ENCODE peak calls at places on chromosomes 16 and 17, in ten cellular contexts. One of them, this sample, is unnamed.

GRCh38 chr17:83201206-83202001 is 122.0 kb downstream of the METRNL start:
- DNase-seq in stimulated activated CD4-positive, alpha-beta T cell treated with anti-CD3 and anti-CD28 coated beads, Interleukin-15, amount 100 ng/mL, for 24 hours: no peak
- DNase-seq in RPMI8226: no peak
- DNase-seq in occipital lobe: no peak
- DNase-seq in activated CD4-positive, CD25-positive, alpha-beta regulatory T cell treated with anti-CD3 and anti-CD28 coated beads, Interleukin-2, amount 50 U/mL, for 16 hours: no peak
- DNase-seq in C1 segment of cervical spinal cord: no peak
- DNase-seq in myocyte: no peak
- DNase-seq in GM12891: no peak
- DNase-seq in aorta: peak
- DNase-seq in heart right ventricle: no peak
- DNase-seq in this sample: peak

GRCh38 chr16:49503242-49504022 is 129.8 kb downstream of the C16orf78 start:
- DNase-seq in stimulated activated CD4-positive, alpha-beta T cell treated with anti-CD3 and anti-CD28 coated beads, Interleukin-15, amount 100 ng/mL, for 24 hours: no peak
- DNase-seq in RPMI8226: no peak
- DNase-seq in occipital lobe: no peak
- DNase-seq in activated CD4-positive, CD25-positive, alpha-beta regulatory T cell treated with anti-CD3 and anti-CD28 coated beads, Interleukin-2, amount 50 U/mL, for 16 hours: no peak
- DNase-seq in C1 segment of cervical spinal cord: no peak
- DNase-seq in myocyte: no peak
- DNase-seq in GM12891: peak
- DNase-seq in aorta: no peak
- DNase-seq in heart right ventricle: no peak
- DNase-seq in this sample: peak

GRCh38 chr17:78791840-78792709 is 10.0 kb upstream of the CYTH1 start:
- DNase-seq in stimulated activated CD4-positive, alpha-beta T cell treated with anti-CD3 and anti-CD28 coated beads, Interleukin-15, amount 100 ng/mL, for 24 hours: no peak
- DNase-seq in RPMI8226: no peak
- DNase-seq in occipital lobe: no peak
- DNase-seq in activated CD4-positive, CD25-positive, alpha-beta regulatory T cell treated with anti-CD3 and anti-CD28 coated beads, Interleukin-2, amount 50 U/mL, for 16 hours: no peak
- DNase-seq in C1 segment of cervical spinal cord: no peak
- DNase-seq in myocyte: peak
- DNase-seq in GM12891: no peak
- DNase-seq in aorta: peak
- DNase-seq in heart right ventricle: no peak
- DNase-seq in this sample: no peak

GRCh38 chr16:2471016-2471652 is at the start of gene NTN3:
- DNase-seq in stimulated activated CD4-positive, alpha-beta T cell treated with anti-CD3 and anti-CD28 coated beads, Interleukin-15, amount 100 ng/mL, for 24 hours: peak
- DNase-seq in RPMI8226: peak
- DNase-seq in occipital lobe: no peak
- DNase-seq in activated CD4-positive, CD25-positive, alpha-beta regulatory T cell treated with anti-CD3 and anti-CD28 coated beads, Interleukin-2, amount 50 U/mL, for 16 hours: no peak
- DNase-seq in C1 segment of cervical spinal cord: no peak
- DNase-seq in myocyte: no peak
- DNase-seq in GM12891: no peak
- DNase-seq in aorta: no peak
- DNase-seq in heart right ventricle: no peak
- DNase-seq in this sample: no peak

GRCh38 chr16:14344292-14344691 is 273.2 kb downstream of the MRTFB start:
- DNase-seq in stimulated activated CD4-positive, alpha-beta T cell treated with anti-CD3 and anti-CD28 coated beads, Interleukin-15, amount 100 ng/mL, for 24 hours: no peak
- DNase-seq in RPMI8226: no peak
- DNase-seq in occipital lobe: no peak
- DNase-seq in activated CD4-positive, CD25-positive, alpha-beta regulatory T cell treated with anti-CD3 and anti-CD28 coated beads, Interleukin-2, amount 50 U/mL, for 16 hours: no peak
- DNase-seq in C1 segment of cervical spinal cord: no peak
- DNase-seq in myocyte: peak
- DNase-seq in GM12891: no peak
- DNase-seq in aorta: no peak
- DNase-seq in heart right ventricle: no peak
- DNase-seq in this sample: no peak

GRCh38 chr17:17406225-17406624 is 70.6 kb upstream of the MED9 start:
- DNase-seq in stimulated activated CD4-positive, alpha-beta T cell treated with anti-CD3 and anti-CD28 coated beads, Interleukin-15, amount 100 ng/mL, for 24 hours: no peak
- DNase-seq in RPMI8226: no peak
- DNase-seq in occipital lobe: no peak
- DNase-seq in activated CD4-positive, CD25-positive, alpha-beta regulatory T cell treated with anti-CD3 and anti-CD28 coated beads, Interleukin-2, amount 50 U/mL, for 16 hours: no peak
- DNase-seq in C1 segment of cervical spinal cord: no peak
- DNase-seq in myocyte: no peak
- DNase-seq in GM12891: no peak
- DNase-seq in aorta: no peak
- DNase-seq in heart right ventricle: no peak
- DNase-seq in this sample: no peak

GRCh38 chr17:14197582-14197981 is 39.1 kb downstream of the CDRT15 start:
- DNase-seq in stimulated activated CD4-positive, alpha-beta T cell treated with anti-CD3 and anti-CD28 coated beads, Interleukin-15, amount 100 ng/mL, for 24 hours: peak
- DNase-seq in RPMI8226: no peak
- DNase-seq in occipital lobe: no peak
- DNase-seq in activated CD4-positive, CD25-positive, alpha-beta regulatory T cell treated with anti-CD3 and anti-CD28 coated beads, Interleukin-2, amount 50 U/mL, for 16 hours: no peak
- DNase-seq in C1 segment of cervical spinal cord: no peak
- DNase-seq in myocyte: no peak
- DNase-seq in GM12891: no peak
- DNase-seq in aorta: no peak
- DNase-seq in heart right ventricle: no peak
- DNase-seq in this sample: no peak

GRCh38 chr17:9232591-9233270 is 211.4 kb downstream of the NTN1 start:
- DNase-seq in stimulated activated CD4-positive, alpha-beta T cell treated with anti-CD3 and anti-CD28 coated beads, Interleukin-15, amount 100 ng/mL, for 24 hours: no peak
- DNase-seq in RPMI8226: no peak
- DNase-seq in occipital lobe: no peak
- DNase-seq in activated CD4-positive, CD25-positive, alpha-beta regulatory T cell treated with anti-CD3 and anti-CD28 coated beads, Interleukin-2, amount 50 U/mL, for 16 hours: no peak
- DNase-seq in C1 segment of cervical spinal cord: no peak
- DNase-seq in myocyte: peak
- DNase-seq in GM12891: no peak
- DNase-seq in aorta: peak
- DNase-seq in heart right ventricle: no peak
- DNase-seq in this sample: no peak

GRCh38 chr17:73585583-73585982 is 58.7 kb downstream of the SDK2 start:
- DNase-seq in stimulated activated CD4-positive, alpha-beta T cell treated with anti-CD3 and anti-CD28 coated beads, Interleukin-15, amount 100 ng/mL, for 24 hours: no peak
- DNase-seq in RPMI8226: no peak
- DNase-seq in occipital lobe: no peak
- DNase-seq in activated CD4-positive, CD25-positive, alpha-beta regulatory T cell treated with anti-CD3 and anti-CD28 coated beads, Interleukin-2, amount 50 U/mL, for 16 hours: no peak
- DNase-seq in C1 segment of cervical spinal cord: no peak
- DNase-seq in myocyte: no peak
- DNase-seq in GM12891: no peak
- DNase-seq in aorta: no peak
- DNase-seq in heart right ventricle: no peak
- DNase-seq in this sample: no peak